ENCODE peak calls at places on chromosomes 1 and 21, in ten cellular contexts. One of them, this sample, is unnamed.

GRCh38 chr1:115440733-115441132 is 102.7 kb upstream of the NGF start:
- DNase-seq in COR-L47: no peak
- DNase-seq in aorta: no peak
- DNase-seq in frontal cortex: no peak
- DNase-seq in putamen: no peak
- DNase-seq in fibroblast of the aortic adventitia: no peak
- DNase-seq in mesothelial cell of epicardium: no peak
- DNase-seq in GM13976: no peak
- DNase-seq in NCI-H187: no peak
- DNase-seq in OCI-LY7: no peak
- DNase-seq in this sample: no peak

GRCh38 chr1:5599541-5599940 is 392.7 kb downstream of the NPHP4 start:
- DNase-seq in GM13976: no peak
- DNase-seq in frontal cortex: no peak
- DNase-seq in aorta: no peak
- DNase-seq in mesothelial cell of epicardium: no peak
- DNase-seq in fibroblast of the aortic adventitia: no peak
- DNase-seq in putamen: no peak
- DNase-seq in NCI-H187: no peak
- DNase-seq in OCI-LY7: no peak
- DNase-seq in COR-L47: no peak
- DNase-seq in this sample: no peak

GRCh38 chr1:12580054-12580887 is 37.7 kb downstream of the DHRS3 start:
- DNase-seq in COR-L47: no peak
- DNase-seq in GM13976: no peak
- DNase-seq in mesothelial cell of epicardium: no peak
- DNase-seq in aorta: peak; percentile 74
- DNase-seq in fibroblast of the aortic adventitia: peak; percentile 78
- DNase-seq in OCI-LY7: no peak
- DNase-seq in frontal cortex: no peak
- DNase-seq in NCI-H187: no peak
- DNase-seq in putamen: no peak
- DNase-seq in this sample: no peak

GRCh38 chr1:170682809-170683208 is 18.9 kb downstream of the PRRX1 start:
- DNase-seq in NCI-H187: no peak
- DNase-seq in COR-L47: no peak
- DNase-seq in GM13976: no peak
- DNase-seq in putamen: no peak
- DNase-seq in frontal cortex: no peak
- DNase-seq in OCI-LY7: no peak
- DNase-seq in fibroblast of the aortic adventitia: no peak
- DNase-seq in aorta: no peak
- DNase-seq in mesothelial cell of epicardium: no peak
- DNase-seq in this sample: no peak

GRCh38 chr1:117147856-117148588 is 26.5 kb upstream of the TRIM45 start:
- DNase-seq in GM13976: no peak
- DNase-seq in frontal cortex: no peak
- DNase-seq in mesothelial cell of epicardium: no peak
- DNase-seq in putamen: no peak
- DNase-seq in NCI-H187: no peak
- DNase-seq in OCI-LY7: no peak
- DNase-seq in fibroblast of the aortic adventitia: peak; percentile 70
- DNase-seq in aorta: no peak
- DNase-seq in COR-L47: no peak
- DNase-seq in this sample: no peak

GRCh38 chr21:31780944-31781343 is 49.0 kb upstream of the SCAF4 start:
- DNase-seq in COR-L47: peak; percentile 69
- DNase-seq in putamen: no peak
- DNase-seq in frontal cortex: peak; percentile 20
- DNase-seq in mesothelial cell of epicardium: no peak
- DNase-seq in OCI-LY7: peak; percentile 67
- DNase-seq in fibroblast of the aortic adventitia: no peak
- DNase-seq in aorta: no peak
- DNase-seq in GM13976: no peak
- DNase-seq in NCI-H187: peak; percentile 67
- DNase-seq in this sample: no peak

GRCh38 chr1:17309701-17310640 is 2.0 kb downstream of the PADI4 start:
- DNase-seq in COR-L47: no peak
- DNase-seq in GM13976: no peak
- DNase-seq in putamen: no peak
- DNase-seq in frontal cortex: no peak
- DNase-seq in NCI-H187: no peak
- DNase-seq in aorta: no peak
- DNase-seq in OCI-LY7: no peak
- DNase-seq in fibroblast of the aortic adventitia: no peak
- DNase-seq in mesothelial cell of epicardium: no peak
- DNase-seq in this sample: no peak

GRCh38 chr1:185860316-185860715 is 126.1 kb downstream of the HMCN1 start:
- DNase-seq in GM13976: no peak
- DNase-seq in COR-L47: no peak
- DNase-seq in putamen: no peak
- DNase-seq in frontal cortex: no peak
- DNase-seq in aorta: no peak
- DNase-seq in OCI-LY7: no peak
- DNase-seq in mesothelial cell of epicardium: no peak
- DNase-seq in NCI-H187: no peak
- DNase-seq in fibroblast of the aortic adventitia: peak; percentile 60
- DNase-seq in this sample: no peak

GRCh38 chr1:165306543-165307434 is 49.7 kb downstream of the LMX1A start:
- DNase-seq in COR-L47: no peak
- DNase-seq in NCI-H187: no peak
- DNase-seq in frontal cortex: no peak
- DNase-seq in OCI-LY7: no peak
- DNase-seq in fibroblast of the aortic adventitia: no peak
- DNase-seq in mesothelial cell of epicardium: no peak
- DNase-seq in GM13976: no peak
- DNase-seq in putamen: no peak
- DNase-seq in aorta: no peak
- DNase-seq in this sample: no peak

GRCh38 chr1:33342041-33342723 is 21.3 kb upstream of the A3GALT2 start:
- DNase-seq in frontal cortex: no peak
- DNase-seq in COR-L47: peak; percentile 96
- DNase-seq in GM13976: no peak
- DNase-seq in putamen: peak; percentile 81
- DNase-seq in NCI-H187: peak; percentile 90
- DNase-seq in fibroblast of the aortic adventitia: peak; percentile 96
- DNase-seq in mesothelial cell of epicardium: no peak
- DNase-seq in OCI-LY7: peak; percentile 13
- DNase-seq in aorta: peak; percentile 75
- DNase-seq in this sample: peak; percentile 33

GRCh38 chr1:229388876-229389580 is 44.9 kb downstream of the ACTA1 start:
- DNase-seq in putamen: no peak
- DNase-seq in COR-L47: no peak
- DNase-seq in NCI-H187: no peak
- DNase-seq in fibroblast of the aortic adventitia: peak; percentile 17
- DNase-seq in GM13976: no peak
- DNase-seq in frontal cortex: no peak
- DNase-seq in OCI-LY7: no peak
- DNase-seq in aorta: no peak
- DNase-seq in mesothelial cell of epicardium: no peak
- DNase-seq in this sample: no peak